ENCODE peak calls at places on chromosomes 3 and 15, in seven cellular contexts. M, K, G, D, S, H and Q are unnamed samples.

GRCh38 chr3:181313379-181313778 is 323.8 kb upstream of the DNAJC19 start:
- DNase-seq in H (no peak), M (no peak), S (no peak), D (no peak), K (no peak), G (no peak), Q (no peak)

GRCh38 chr3:121998030-121998580 is 23.9 kb downstream of the ILDR1 start:
- DNase-seq in M (peak; percentile 18), G (peak; percentile 77), H (peak; percentile 64), D (no peak), K (no peak), S (no peak), Q (no peak)

GRCh38 chr3:76724075-76724474 is 315.8 kb upstream of the ROBO2 start:
- DNase-seq in S (no peak), M (no peak), G (no peak), K (no peak), H (no peak), D (no peak), Q (peak; percentile 3)

GRCh38 chr15:90789496-90789895 is 72.3 kb downstream of the BLM start:
- DNase-seq in D (no peak), H (no peak), K (no peak), G (no peak), M (no peak), S (no peak), Q (no peak)

GRCh38 chr3:46427929-46428833 is 21.1 kb downstream of the CCRL2 start:
- DNase-seq in K (peak; percentile 78), H (no peak), D (no peak), S (no peak), M (peak; percentile 32), G (no peak), Q (no peak)

GRCh38 chr3:192916455-192917257 is 1.0 kb downstream of the MB21D2 start:
- DNase-seq in K (no peak), S (no peak), D (no peak), G (peak; percentile 73), M (peak; percentile 66), H (peak; percentile 87), Q (peak; percentile 74)

GRCh38 chr15:47244361-47244760 is 472.9 kb upstream of the SEMA6D start:
- DNase-seq in H (no peak), S (no peak), M (no peak), G (no peak), K (no peak), D (no peak), Q (no peak)

GRCh38 chr3:161673845-161674244 is 177.2 kb downstream of the OTOL1 start:
- DNase-seq in M (no peak), H (no peak), G (no peak), D (no peak), K (no peak), S (no peak), Q (peak; percentile 25)

GRCh38 chr3:8575364-8576104 is 69.1 kb downstream of the SSUH2 start:
- DNase-seq in G (peak; percentile 29), H (peak; percentile 41), K (no peak), D (no peak), M (peak; percentile 40), S (no peak), Q (no peak)

GRCh38 chr15:36501063-36501678 is 78.3 kb upstream of the CDIN1 start:
- DNase-seq in G (peak; percentile 69), M (peak; percentile 84), H (peak; percentile 77), S (peak; percentile 68), K (peak; percentile 72), D (peak; percentile 69), Q (peak; percentile 85)

GRCh38 chr3:151864423-151865101 is 8.9 kb upstream of the SUCNR1 start:
- DNase-seq in M (peak; percentile 85), K (no peak), S (no peak), D (peak; percentile 35), H (peak; percentile 76), G (peak; percentile 84), Q (no peak)

GRCh38 chr3:21783834-21784233 is 32.8 kb upstream of the ZNF385D start:
- DNase-seq in S (no peak), D (no peak), K (peak; percentile 3), G (peak; percentile 7), H (no peak), M (no peak), Q (no peak)

GRCh38 chr3:73379465-73379864 is 245.3 kb downstream of the PDZRN3 start:
- DNase-seq in D (no peak), G (peak; percentile 27), S (no peak), K (no peak), M (no peak), H (peak; percentile 63), Q (no peak)

GRCh38 chr3:45011756-45012441 is 14.2 kb upstream of the CLEC3B start:
- DNase-seq in K (no peak), H (peak; percentile 97), M (peak; percentile 92), G (peak; percentile 98), D (no peak), S (peak; percentile 67), Q (no peak)

GRCh38 chr15:52193791-52194190 is 2.6 kb upstream of the GNB5 start:
- DNase-seq in M (no peak), H (peak; percentile 43), S (no peak), K (no peak), G (no peak), D (no peak), Q (no peak)

GRCh38 chr3:53941174-53941573 is 49.5 kb upstream of the SELENOK start:
- DNase-seq in H (peak; percentile 71), K (no peak), D (no peak), S (no peak), M (peak; percentile 7), G (no peak), Q (no peak)

GRCh38 chr3:136728434-136728833 is 23.7 kb downstream of the STAG1 start:
- DNase-seq in G (no peak), S (no peak), H (peak; percentile 35), M (peak; percentile 8), D (no peak), K (no peak), Q (no peak)

GRCh38 chr3:47527952-47528718 is 14.6 kb upstream of the ELP6 start:
- DNase-seq in D (no peak), G (no peak), M (no peak), S (no peak), H (no peak), K (no peak), Q (no peak)

GRCh38 chr15:75153565-75154248 is 48.0 kb upstream of the C15orf39 start:
- DNase-seq in D (no peak), S (no peak), G (no peak), K (no peak), H (no peak), M (no peak), Q (no peak)

GRCh38 chr3:71245052-71245488 is 338.5 kb downstream of the FOXP1 start:
- DNase-seq in M (peak; percentile 88), K (no peak), S (no peak), D (no peak), H (peak; percentile 32), G (peak; percentile 80), Q (peak; percentile 34)

GRCh38 chr3:64484289-64484992 is 203.4 kb downstream of the ADAMTS9 start:
- DNase-seq in D (peak; percentile 54), K (peak; percentile 60), G (peak; percentile 81), M (peak; percentile 82), H (peak; percentile 85), S (peak; percentile 82), Q (peak; percentile 86)

GRCh38 chr3:134232146-134232545 is 18.5 kb downstream of the RYK start:
- DNase-seq in G (no peak), M (peak; percentile 31), D (no peak), K (no peak), H (peak; percentile 56), S (no peak), Q (no peak)

GRCh38 chr3:162437480-162437879 is 940.9 kb downstream of the OTOL1 start:
- DNase-seq in K (no peak), H (peak; percentile 8), G (no peak), S (no peak), M (peak; percentile 44), D (no peak), Q (no peak)

GRCh38 chr3:9678493-9678892 is 25.1 kb upstream of the CPNE9 start:
- DNase-seq in S (no peak), G (peak; percentile 7), K (no peak), H (no peak), D (no peak), M (no peak), Q (no peak)
- TF ChIP-seq EZH2 in S (no peak), G (no peak), K (no peak), H (no peak), D (no peak), M (no peak), Q (no peak)

GRCh38 chr3:13548696-13549512 is at the start of gene FBLN2:
- DNase-seq in M (peak; percentile 32), S (no peak), G (no peak), H (peak; percentile 88), D (no peak), K (peak; percentile 70), Q (peak; percentile 90)
- TF ChIP-seq EZH2 in M (peak; percentile 42), S (no peak), G (peak; percentile 45), H (no peak), D (no peak), K (no peak), Q (no peak)

DNA sequence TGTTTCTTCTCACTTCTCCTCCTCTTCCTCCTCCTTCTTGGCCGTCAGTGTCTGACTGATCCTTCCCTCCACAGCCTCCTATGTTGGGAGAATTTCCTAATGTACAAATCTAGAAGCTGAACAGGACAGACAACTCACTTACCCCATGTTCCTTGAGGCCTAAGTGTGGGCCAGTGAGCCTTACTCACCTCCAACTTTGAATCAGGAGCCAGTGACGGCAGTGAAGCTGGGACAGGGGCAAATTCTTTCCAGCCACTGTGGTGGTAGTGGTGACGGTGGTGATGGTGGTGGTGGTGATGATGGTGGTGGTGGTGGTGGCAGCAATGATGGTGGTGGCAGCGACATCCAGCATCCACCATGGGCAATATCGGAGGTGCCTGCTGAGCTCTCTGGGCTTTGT is 166.3 kb downstream of the FAM43A start:
- DNase-seq in M (no peak), S (no peak), G (no peak), D (no peak), K (no peak), H (no peak), Q (no peak)
- TF ChIP-seq EZH2 in M (no peak), S (no peak), G (no peak), D (no peak), K (no peak), H (no peak), Q (no peak)

DNA sequence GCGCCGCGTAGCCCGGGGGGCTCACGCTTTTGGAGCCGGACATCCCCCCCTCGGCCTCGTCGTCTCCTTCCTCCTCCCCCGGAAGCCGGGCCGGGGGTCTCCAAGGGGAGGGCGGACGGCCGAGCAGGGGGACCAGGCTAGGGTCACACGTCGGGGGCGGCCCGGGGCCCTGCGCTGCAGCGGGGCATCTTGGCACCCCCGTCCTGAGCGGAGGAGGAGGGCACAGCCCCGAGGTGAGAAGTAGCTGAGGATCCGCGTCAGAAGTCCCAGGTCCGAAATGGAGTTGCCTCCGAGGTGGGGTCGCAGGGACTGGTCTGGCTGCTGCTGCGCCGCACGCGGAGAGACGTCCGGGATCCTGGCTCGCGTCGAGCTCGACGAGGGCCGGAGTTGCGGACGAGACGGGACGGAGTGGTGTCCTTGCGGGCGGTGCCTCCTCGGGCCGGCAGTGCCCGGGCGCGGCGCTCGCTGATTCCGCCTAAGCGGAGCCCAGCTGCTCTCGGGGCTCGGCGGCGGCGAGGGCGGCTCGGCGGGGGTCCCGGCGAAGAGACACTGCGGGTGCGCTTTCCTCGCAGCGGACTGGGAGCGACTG is at the start of gene ADCY5:
- DNase-seq in S (no peak), M (no peak), G (peak; percentile 12), H (peak; percentile 48), K (no peak), D (no peak), Q (peak; percentile 61)
- TF ChIP-seq EZH2 in S (no peak), M (peak; percentile 100), G (peak; percentile 95), H (no peak), K (no peak), D (no peak), Q (peak; percentile 93)

GRCh38 chr3:147411235-147411607 is 2.1 kb downstream of the ZIC1 start:
- DNase-seq in S (no peak), K (no peak), D (no peak), H (peak; percentile 84), G (no peak), M (peak; percentile 59), Q (peak; percentile 59)
- TF ChIP-seq EZH2 in S (no peak), K (no peak), D (no peak), H (no peak), G (peak; percentile 65), M (no peak), Q (peak; percentile 85)